ENCODE peak calls at places on chromosomes 12 and 14, in eight cellular contexts. Q, L, C, F, P, X, O and U are unnamed samples.

GRCh38 chr14:76884853-76885276 is 58.7 kb downstream of the LRRC74A start:
- DNase-seq in Q (no peak), L (no peak), C (no peak), F (no peak), P (peak), X (no peak), O (peak), U (no peak)

GRCh38 chr14:85590784-85591183 is 60.8 kb downstream of the FLRT2 start:
- DNase-seq in Q (no peak), L (no peak), C (peak), F (no peak), P (no peak), X (peak), O (no peak), U (no peak)

GRCh38 chr12:69929531-69929930 is 104.5 kb downstream of the MYRFL start:
- DNase-seq in Q (no peak), L (no peak), C (no peak), F (no peak), P (no peak), X (no peak), O (no peak), U (no peak)

GRCh38 chr12:3152892-3153291 is 75.7 kb downstream of the TSPAN9 start:
- DNase-seq in Q (no peak), L (peak), C (no peak), F (no peak), P (no peak), X (no peak), O (no peak), U (no peak)

GRCh38 chr12:41983896-41984295 is 160.8 kb downstream of the GXYLT1 start:
- DNase-seq in Q (no peak), L (no peak), C (no peak), F (no peak), P (no peak), X (no peak), O (no peak), U (no peak)

GRCh38 chr12:20250761-20251160 is 117.6 kb upstream of the PDE3A start:
- DNase-seq in Q (no peak), L (no peak), C (no peak), F (no peak), P (no peak), X (no peak), O (no peak), U (no peak)

GRCh38 chr12:16350682-16351081 is 3.2 kb downstream of the MGST1 start:
- DNase-seq in Q (peak), L (no peak), C (peak), F (peak), P (peak), X (peak), O (peak), U (no peak)

GRCh38 chr14:77660754-77661153 is 44.3 kb upstream of the SPTLC2 start:
- DNase-seq in Q (no peak), L (no peak), C (no peak), F (no peak), P (no peak), X (peak), O (no peak), U (no peak)

GRCh38 chr12:82682851-82683261 is 3.9 kb upstream of the TMTC2 start:
- DNase-seq in Q (no peak), L (no peak), C (no peak), F (peak), P (no peak), X (no peak), O (no peak), U (no peak)

GRCh38 chr12:5013206-5013830 is 30.4 kb upstream of the KCNA5 start:
- DNase-seq in Q (no peak), L (no peak), C (no peak), F (peak), P (no peak), X (no peak), O (no peak), U (no peak)

GRCh38 chr14:64768401-64769095 is 64.3 kb downstream of the PLEKHG3 start:
- DNase-seq in Q (no peak), L (no peak), C (no peak), F (no peak), P (peak), X (no peak), O (no peak), U (no peak)

GRCh38 chr14:100603341-100604125 is 16.3 kb upstream of the BEGAIN start:
- DNase-seq in Q (no peak), L (no peak), C (no peak), F (no peak), P (no peak), X (no peak), O (no peak), U (peak)

GRCh38 chr12:99619389-99620158 is 28.0 kb upstream of the GARIN6 start:
- DNase-seq in Q (no peak), L (no peak), C (peak), F (peak), P (peak), X (peak), O (no peak), U (peak)

GRCh38 chr12:108846320-108846719 is 11.1 kb downstream of the SSH1 start:
- DNase-seq in Q (no peak), L (no peak), C (no peak), F (no peak), P (no peak), X (no peak), O (no peak), U (no peak)

GRCh38 chr12:94200069-94200468 is 51.7 kb downstream of the PLXNC1 start:
- DNase-seq in Q (no peak), L (no peak), C (no peak), F (no peak), P (no peak), X (no peak), O (no peak), U (no peak)

GRCh38 chr14:95525999-95526398 is 8.9 kb upstream of the GLRX5 start:
- DNase-seq in Q (no peak), L (no peak), C (no peak), F (no peak), P (no peak), X (no peak), O (peak), U (no peak)

GRCh38 chr14:47555333-47555732 is 120.1 kb downstream of the MDGA2 start:
- DNase-seq in Q (no peak), L (no peak), C (peak), F (no peak), P (no peak), X (peak), O (no peak), U (no peak)